ENCODE peak calls at places on chromosomes 4 and X, in nine cellular contexts. Q is activated T-cell treated with anti-CD3 and anti-CD28 coated beads for 1 hour; I is CD8-positive, alpha-beta T cell; N is fibroblast of the conjunctiva; J is stimulated activated CD4-positive, alpha-beta T cell treated with anti-CD3 and anti-CD28 coated beads, Interleukin-4, amount 100 ng/mL, for 4 hours; R is sciatic nerve; Y is GF-D8; H is upper lobe of left lung; P is GM23248. X is an unnamed sample.

GRCh38 chrX:37468111-37468739 is 103.2 kb upstream of the LANCL3 start:
- DNase-seq in N (no peak), P (no peak), R (no peak), Y (no peak), J (no peak), H (no peak), I (no peak), Q (no peak), X (no peak)

GRCh38 chr4:41598580-41598979 is 60.6 kb downstream of the LIMCH1 start:
- DNase-seq in P (no peak), H (no peak), J (no peak), I (no peak), Q (no peak), R (no peak), Y (no peak), N (no peak), X (peak)

GRCh38 chrX:1009771-1010170 is 202.7 kb downstream of the CRLF2 start:
- DNase-seq in I (no peak), J (no peak), Y (no peak), P (no peak), H (no peak), Q (no peak), R (no peak), N (no peak), X (no peak)

GRCh38 chr4:76233967-76234678 is 17.4 kb upstream of the FAM47E start:
- DNase-seq in Y (no peak), J (no peak), N (no peak), R (no peak), I (no peak), P (no peak), Q (no peak), H (peak), X (no peak)

GRCh38 chr4:2269618-2270163 is 7.8 kb upstream of the MXD4 start:
- DNase-seq in N (no peak), R (no peak), Y (no peak), J (no peak), I (no peak), Q (no peak), P (no peak), H (no peak), X (no peak)

GRCh38 chr4:40577588-40578253 is 51.9 kb downstream of the RBM47 start:
- DNase-seq in Y (no peak), I (no peak), J (no peak), Q (no peak), N (no peak), P (no peak), R (no peak), H (no peak), X (no peak)

GRCh38 chr4:186844059-186844681 is 120.5 kb upstream of the FAT1 start:
- DNase-seq in H (no peak), I (no peak), Y (no peak), J (no peak), R (no peak), P (peak), Q (no peak), N (no peak), X (no peak)

GRCh38 chr4:1232661-1233621 is 16.0 kb downstream of the CTBP1 start:
- DNase-seq in N (no peak), R (no peak), Y (no peak), Q (no peak), I (no peak), J (no peak), H (no peak), P (no peak), X (no peak)

GRCh38 chr4:148103647-148104355 is 338.4 kb downstream of the NR3C2 start:
- DNase-seq in H (no peak), Y (no peak), P (no peak), I (no peak), R (no peak), N (no peak), Q (no peak), J (no peak), X (no peak)

GRCh38 chr4:139709660-139710059 is 44.0 kb downstream of the MGST2 start:
- DNase-seq in Y (no peak), Q (no peak), R (no peak), N (no peak), P (no peak), J (no peak), I (no peak), H (no peak), X (no peak)

GRCh38 chr4:37453361-37454262 is 209.1 kb downstream of the NWD2 start:
- DNase-seq in P (peak), Q (peak), J (peak), N (no peak), Y (no peak), I (peak), H (peak), R (peak), X (peak)

GRCh38 chr4:2482693-2483092 is 13.8 kb downstream of the RNF4 start:
- DNase-seq in Y (no peak), H (no peak), Q (no peak), P (peak), J (no peak), R (no peak), N (peak), I (no peak), X (no peak)

GRCh38 chr4:61540944-61541343 is 340.8 kb downstream of the ADGRL3 start:
- DNase-seq in H (no peak), I (no peak), R (no peak), P (no peak), Y (no peak), Q (no peak), N (no peak), J (no peak), X (no peak)

GRCh38 chrX:72247206-72247944 is 8.5 kb upstream of the ERCC6L start:
- DNase-seq in R (no peak), H (peak), J (no peak), N (peak), I (no peak), Q (no peak), Y (no peak), P (no peak), X (peak)

GRCh38 chr4:89755210-89755609 is 81.8 kb downstream of the SNCA start:
- DNase-seq in I (no peak), Q (no peak), Y (no peak), N (peak), H (no peak), R (no peak), P (peak), J (no peak), X (peak)

GRCh38 chr4:92488496-92488895 is 184.7 kb downstream of the GRID2 start:
- DNase-seq in Q (no peak), P (no peak), N (no peak), R (no peak), Y (no peak), I (no peak), H (no peak), J (no peak), X (no peak)

GRCh38 chrX:9379697-9380551 is 84.9 kb upstream of the TBL1X start:
- DNase-seq in Q (no peak), R (no peak), I (no peak), P (peak), Y (no peak), H (no peak), J (no peak), N (no peak), X (peak)

GRCh38 chr4:55355555-55355954 is 9.5 kb downstream of the SRD5A3 start:
- DNase-seq in R (no peak), I (no peak), J (no peak), P (no peak), H (no peak), N (no peak), Q (no peak), Y (no peak), X (peak)

GRCh38 chrX:28847423-28847822 is 260.2 kb downstream of the IL1RAPL1 start:
- DNase-seq in Q (no peak), J (no peak), N (no peak), Y (no peak), I (no peak), H (no peak), R (peak), P (no peak), X (peak)

GRCh38 chr4:9771069-9771468 is 10.4 kb upstream of the DRD5 start:
- DNase-seq in N (no peak), R (no peak), Y (peak), P (no peak), Q (no peak), J (no peak), H (no peak), I (no peak), X (peak)

GRCh38 chr4:25013756-25014737 is 16.7 kb downstream of the LGI2 start:
- DNase-seq in J (no peak), H (no peak), Q (no peak), N (no peak), Y (no peak), I (no peak), R (no peak), P (no peak), X (no peak)

GRCh38 chrX:124289443-124289842 is 43.0 kb upstream of the TEX13D start:
- DNase-seq in P (no peak), R (no peak), I (no peak), J (no peak), Y (no peak), H (no peak), N (no peak), Q (no peak), X (no peak)

GRCh38 chrX:154712781-154713391 is 38.0 kb downstream of the GAB3 start:
- DNase-seq in I (no peak), Q (no peak), J (no peak), N (no peak), R (no peak), P (peak), H (no peak), Y (no peak), X (peak)